ENCODE peak calls at places on chromosomes 11 and 22, in four cellular contexts. O is OCI-LY7, K is transverse colon, N is body of pancreas. U is an unnamed sample.

GRCh38 chr22:17795143-17795542 is 20.9 kb upstream of the BID start:
- DNase-seq in O (peak), K (no peak), N (no peak), U (no peak)

GRCh38 chr11:128733440-128734115 is 39.7 kb downstream of the FLI1 start:
- DNase-seq in O (peak), K (peak), N (no peak), U (no peak)

GRCh38 chr11:20873054-20873453 is 203.7 kb downstream of the NELL1 start:
- DNase-seq in O (peak), K (no peak), N (no peak), U (peak)

GRCh38 chr11:19116315-19116970 is 525 bp upstream of the ZDHHC13 start:
- DNase-seq in O (peak), K (no peak), N (no peak), U (no peak)

GRCh38 chr11:115226556-115226955 is 277.7 kb downstream of the CADM1 start:
- DNase-seq in O (no peak), K (no peak), N (no peak), U (no peak)

GRCh38 chr11:1823376-1824220 is 11.2 kb upstream of the SYT8 start:
- DNase-seq in O (no peak), K (no peak), N (peak), U (no peak)

GRCh38 chr11:71190551-71190950 is 61.8 kb downstream of the SHANK2 start:
- DNase-seq in O (no peak), K (no peak), N (no peak), U (no peak)

GRCh38 chr22:19845369-19845722 is 9.3 kb downstream of the GNB1L start:
- DNase-seq in O (no peak), K (no peak), N (no peak), U (no peak)

GRCh38 chr22:48352086-48352911 is 1475.4 kb downstream of the BRD1 start:
- DNase-seq in O (peak), K (no peak), N (no peak), U (no peak)

GRCh38 chr11:8081591-8082021 is 595 bp downstream of the TUB start:
- DNase-seq in O (no peak), K (no peak), N (no peak), U (no peak)

GRCh38 chr11:126419801-126420729 is 64.6 kb downstream of the ST3GAL4 start:
- DNase-seq in O (peak), K (no peak), N (no peak), U (peak)

GRCh38 chr11:66683877-66684276 is 6.2 kb upstream of the RBM4B start:
- DNase-seq in O (no peak), K (no peak), N (no peak), U (no peak)

GRCh38 chr11:71286701-71287643 is 34.6 kb upstream of the SHANK2 start:
- DNase-seq in O (no peak), K (peak), N (peak), U (no peak)

GRCh38 chr11:118614511-118614910 is 7.1 kb downstream of the PHLDB1 start:
- DNase-seq in O (no peak), K (no peak), N (no peak), U (no peak)

GRCh38 chr11:70448983-70449567 is 50.7 kb downstream of the CTTN start:
- DNase-seq in O (peak), K (no peak), N (no peak), U (no peak)

GRCh38 chr22:24789516-24789915 is 15.0 kb upstream of the PIWIL3 start:
- DNase-seq in O (no peak), K (no peak), N (no peak), U (no peak)

GRCh38 chr11:2465201-2466068 is 20.6 kb downstream of the KCNQ1 start:
- DNase-seq in O (no peak), K (no peak), N (peak), U (peak)

GRCh38 chr22:19766506-19767426 is 6.2 kb downstream of the TBX1 start:
- DNase-seq in O (peak), K (peak), N (peak), U (peak)

GRCh38 chr11:72524711-72525110 is 90.4 kb upstream of the CLPB start:
- DNase-seq in O (no peak), K (no peak), N (no peak), U (no peak)

GRCh38 chr22:46128606-46129005 is 21.7 kb upstream of the PPARA start:
- DNase-seq in O (peak), K (no peak), N (no peak), U (no peak)

GRCh38 chr11:8094656-8095055 is 13.6 kb downstream of the TUB start:
- DNase-seq in O (no peak), K (no peak), N (peak), U (peak)

GRCh38 chr11:62402226-62402625 is 16.6 kb upstream of the SCGB1A1 start:
- DNase-seq in O (no peak), K (peak), N (no peak), U (peak)

GRCh38 chr11:124717421-124717785 is 22.3 kb upstream of the NRGN start:
- DNase-seq in O (no peak), K (no peak), N (no peak), U (no peak)

GRCh38 chr11:61587541-61587941 is 6.7 kb upstream of the SYT7 start:
- DNase-seq in O (no peak), K (peak), N (peak), U (peak)

GRCh38 chr11:68117896-68118470 is 3.2 kb downstream of the CHKA start:
- DNase-seq in O (no peak), K (no peak), N (peak), U (no peak)

GRCh38 chr22:23909258-23909898 is 15.2 kb downstream of the MIF start:
- DNase-seq in O (no peak), K (no peak), N (no peak), U (no peak)

GRCh38 chr11:34302046-34302921 is 55.5 kb downstream of the ABTB2 start:
- DNase-seq in O (no peak), K (no peak), N (no peak), U (no peak)

GRCh38 chr11:45470151-45471001 is 184.2 kb upstream of the SYT13 start:
- DNase-seq in O (no peak), K (no peak), N (peak), U (peak)

GRCh38 chr11:114880458-114880857 is 202.1 kb downstream of the NXPE2 start:
- DNase-seq in O (no peak), K (no peak), N (no peak), U (no peak)

GRCh38 chr22:33438273-33438672 is 380.1 kb upstream of the SYN3 start:
- DNase-seq in O (no peak), K (no peak), N (no peak), U (no peak)

GRCh38 chr11:78008174-78008573 is 13.7 kb upstream of the INTS4 start:
- DNase-seq in O (no peak), K (no peak), N (no peak), U (no peak)

GRCh38 chr11:60625262-60625661 is 74.2 kb upstream of the MS4A8 start:
- DNase-seq in O (peak), K (no peak), N (peak), U (no peak)

GRCh38 chr22:50444663-50445062 is 30.2 kb downstream of the SBF1 start:
- DNase-seq in O (no peak), K (peak), N (no peak), U (peak)

GRCh38 chr11:89405629-89406028 is 85.5 kb downstream of the NOX4 start:
- DNase-seq in O (no peak), K (no peak), N (no peak), U (no peak)

GRCh38 chr11:10418950-10419310 is 36.1 kb upstream of the AMPD3 start:
- DNase-seq in O (no peak), K (no peak), N (no peak), U (no peak)

GRCh38 chr22:30871391-30872281 is 96.9 kb downstream of the MORC2 start:
- DNase-seq in O (no peak), K (peak), N (no peak), U (no peak)

GRCh38 chr11:64153831-64154230 is 12.1 kb downstream of the MACROD1 start:
- DNase-seq in O (no peak), K (no peak), N (no peak), U (no peak)

GRCh38 chr11:69232821-69233760 is 60.9 kb upstream of the MYEOV start:
- DNase-seq in O (no peak), K (no peak), N (peak), U (peak)

GRCh38 chr11:10930224-10930960 is 72.5 kb upstream of the ZBED5 start:
- DNase-seq in O (no peak), K (peak), N (no peak), U (peak)

GRCh38 chr11:83572521-83572920 is 286.4 kb upstream of the CCDC90B start:
- DNase-seq in O (no peak), K (no peak), N (no peak), U (no peak)

DNA sequence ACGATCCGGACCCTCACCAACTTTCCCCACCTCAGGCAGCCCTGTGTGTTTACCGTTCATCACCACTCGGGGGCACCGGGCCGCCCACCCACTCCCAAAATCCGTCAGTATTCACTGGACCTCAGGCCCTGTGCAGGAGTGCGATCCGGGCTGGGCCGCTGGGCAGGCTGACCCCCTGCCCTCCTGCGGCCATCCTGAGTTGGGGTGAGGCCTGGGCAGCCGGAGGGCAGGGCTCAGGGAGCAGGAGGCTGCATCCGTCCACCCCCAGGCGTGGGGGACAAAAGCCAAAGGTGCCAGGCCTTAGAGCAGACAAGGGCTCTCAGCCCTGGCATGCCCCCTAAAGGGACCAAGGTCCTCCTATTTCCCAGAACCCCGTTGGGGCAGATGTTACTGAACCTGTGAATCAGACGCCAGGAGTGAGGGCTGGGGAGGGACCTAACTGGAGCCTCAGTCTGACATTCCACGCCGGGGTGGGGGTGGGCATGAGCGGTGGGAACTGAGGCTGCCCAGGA is 16.8 kb upstream of the TMEM191C start:
- DNase-seq in O (no peak), K (no peak), N (no peak), U (peak)
- TF ChIP-seq CTCF in O (peak), K (no peak), N (no peak), U (no peak)

DNA sequence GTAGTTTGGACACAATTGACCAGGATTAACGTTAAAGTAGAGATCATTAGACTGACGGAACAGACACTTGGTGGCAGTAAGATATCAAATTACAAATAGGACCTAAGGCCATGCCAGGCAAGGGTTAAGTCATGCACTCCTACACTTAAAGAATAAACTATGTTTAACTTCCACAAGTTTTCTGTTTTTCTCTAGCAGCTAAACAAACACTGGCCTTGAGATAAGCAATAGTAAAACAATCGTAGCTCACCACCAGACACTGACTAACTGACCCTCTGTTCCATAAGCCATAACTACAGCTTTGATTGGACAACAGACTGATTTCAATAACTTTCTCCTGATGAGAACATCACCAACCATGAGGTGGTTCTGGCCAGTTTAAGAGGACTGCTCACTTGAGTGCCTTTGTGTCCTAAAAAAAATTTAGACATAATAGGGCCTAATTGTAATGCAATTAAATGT is 2.0 kb upstream of the CEP126 start:
- DNase-seq in O (no peak), K (no peak), N (no peak), U (no peak)
- TF ChIP-seq CTCF in O (no peak), K (no peak), N (no peak), U (no peak)

GRCh38 chr22:35519306-35520000 is 21.2 kb upstream of the RASD2 start:
- DNase-seq in O (no peak), K (no peak), N (no peak), U (no peak)

GRCh38 chr22:35516723-35517122 is 23.9 kb upstream of the RASD2 start:
- DNase-seq in O (no peak), K (no peak), N (no peak), U (no peak)

GRCh38 chr22:35517769-35518530 is 22.7 kb upstream of the RASD2 start:
- DNase-seq in O (no peak), K (peak), N (no peak), U (no peak)

GRCh38 chr22:35518781-35519180 is 21.9 kb upstream of the RASD2 start:
- DNase-seq in O (no peak), K (no peak), N (no peak), U (no peak)

DNA sequence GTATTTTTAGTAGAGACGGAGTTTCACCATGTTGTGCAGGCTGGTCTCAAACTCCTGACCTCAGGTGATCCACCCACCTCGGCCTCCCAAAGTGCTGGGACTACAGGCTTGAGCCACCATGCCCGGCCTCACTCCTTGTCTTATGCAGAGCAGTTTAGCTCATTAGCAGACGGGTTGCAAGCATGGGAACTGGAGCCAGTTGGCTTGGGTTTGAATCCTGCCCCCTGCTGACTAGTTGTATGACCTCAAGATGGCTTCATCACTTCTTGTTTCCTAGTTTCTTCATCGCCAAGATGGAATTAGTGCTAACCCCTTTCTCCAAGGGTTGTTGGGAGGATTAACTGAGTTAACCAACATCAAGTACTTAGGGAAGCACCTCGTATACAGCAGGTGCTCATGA is 23.4 kb upstream of the RASD2 start:
- DNase-seq in O (peak), K (no peak), N (no peak), U (no peak)
- TF ChIP-seq CTCF in O (peak), K (no peak), N (no peak), U (no peak)

GRCh38 chr11:57651408-57651807 is 1.7 kb upstream of the YPEL4 start:
- DNase-seq in O (no peak), K (no peak), N (no peak), U (no peak)

GRCh38 chr11:57647960-57648776 is 1.5 kb downstream of the YPEL4 start:
- DNase-seq in O (no peak), K (no peak), N (no peak), U (no peak)

GRCh38 chr11:57650739-57651090 is 1.0 kb upstream of the YPEL4 start:
- DNase-seq in O (no peak), K (no peak), N (no peak), U (no peak)

GRCh38 chr11:57648791-57649735 is 649 bp downstream of the YPEL4 start:
- DNase-seq in O (peak), K (no peak), N (no peak), U (no peak)

GRCh38 chr11:57649826-57650738 is at the start of gene YPEL4:
- DNase-seq in O (peak), K (peak), N (no peak), U (peak)
- TF ChIP-seq CTCF in O (no peak), K (no peak), N (no peak), U (no peak)

DNA sequence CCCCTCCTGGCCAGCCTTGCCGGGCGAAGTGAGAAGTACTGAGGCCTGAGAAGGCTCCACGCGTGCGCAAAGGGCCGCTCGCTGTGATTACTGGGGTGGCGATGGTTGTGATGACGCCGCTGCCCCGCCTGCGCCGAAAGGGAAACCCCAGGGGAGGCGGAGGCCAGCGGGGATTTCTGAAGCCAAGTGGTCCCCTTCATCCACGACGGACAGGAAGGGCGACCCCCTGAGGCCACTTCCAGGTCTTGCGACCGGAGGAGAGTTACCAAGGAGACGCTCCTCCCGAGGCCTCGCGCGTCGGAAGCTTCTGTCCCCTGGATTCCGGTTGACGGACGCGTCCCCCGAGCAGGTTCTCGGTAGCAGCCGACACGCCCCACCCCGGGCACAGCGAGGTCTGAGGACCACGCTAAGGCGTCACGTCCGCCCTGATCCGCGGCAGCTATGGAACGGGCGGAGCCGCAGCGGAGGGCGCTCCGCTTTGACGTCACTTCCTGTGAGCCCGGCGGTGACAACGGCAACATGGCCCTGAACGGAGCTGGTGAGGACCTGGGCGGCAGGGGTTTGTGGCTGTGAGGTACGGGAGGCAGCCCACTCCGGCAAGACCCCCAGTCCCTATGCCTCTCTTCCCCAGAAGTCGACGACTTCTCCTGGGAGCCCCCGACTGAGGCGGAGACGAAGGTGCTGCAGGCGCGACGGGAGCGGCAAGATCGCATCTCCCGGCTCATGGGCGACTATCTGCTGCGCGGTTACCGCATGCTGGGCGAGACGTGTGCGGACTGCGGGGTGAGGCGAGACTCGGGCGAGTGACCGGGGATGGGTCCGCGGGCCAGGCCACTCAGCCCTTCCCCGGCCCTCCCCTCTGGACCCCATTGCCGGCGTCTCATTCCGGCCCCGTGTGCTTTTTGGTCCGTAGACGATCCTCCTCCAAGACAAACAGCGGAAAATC is at the start of gene ZNRD2:
- DNase-seq in O (peak), K (peak), N (peak), U (peak)
- TF ChIP-seq CTCF in O (peak), K (peak), N (peak), U (peak)